ENCODE peak calls at places on chromosomes 5 and 9, in four cellular contexts. One of them, this sample, is unnamed.

GRCh38 chr9:19988281-19988680 is 199.4 kb upstream of the SLC24A2 start:
- DNase-seq in AG08395: no peak
- DNase-seq in head of caudate nucleus: peak
- DNase-seq in AG10803: no peak
- DNase-seq in this sample: no peak

GRCh38 chr9:17761984-17762676 is 183.3 kb downstream of the SH3GL2 start:
- DNase-seq in AG08395: no peak
- DNase-seq in AG10803: no peak
- DNase-seq in head of caudate nucleus: no peak
- DNase-seq in this sample: no peak

GRCh38 chr5:174410716-174411512 is 313.5 kb upstream of the MSX2 start:
- DNase-seq in AG08395: no peak
- DNase-seq in AG10803: no peak
- DNase-seq in head of caudate nucleus: no peak
- DNase-seq in this sample: no peak

GRCh38 chr5:112584781-112585180 is 152.9 kb upstream of the APC start:
- DNase-seq in AG08395: no peak
- DNase-seq in head of caudate nucleus: no peak
- DNase-seq in AG10803: no peak
- DNase-seq in this sample: no peak

GRCh38 chr9:3526903-3527652 is 1.3 kb upstream of the RFX3 start:
- DNase-seq in head of caudate nucleus: peak
- DNase-seq in AG10803: peak
- DNase-seq in AG08395: no peak
- DNase-seq in this sample: no peak

GRCh38 chr5:56487528-56488115 is 254.5 kb upstream of the ANKRD55 start:
- DNase-seq in AG10803: no peak
- DNase-seq in head of caudate nucleus: no peak
- DNase-seq in AG08395: no peak
- DNase-seq in this sample: no peak

GRCh38 chr9:133275105-133276000 is at the start of gene ABO:
- DNase-seq in AG08395: no peak
- DNase-seq in AG10803: no peak
- DNase-seq in head of caudate nucleus: no peak
- DNase-seq in this sample: no peak

GRCh38 chr5:31952034-31952433 is 222.1 kb downstream of the GOLPH3 start:
- DNase-seq in AG10803: peak
- DNase-seq in head of caudate nucleus: no peak
- DNase-seq in AG08395: no peak
- DNase-seq in this sample: no peak

GRCh38 chr9:104958756-104959155 is 30.8 kb upstream of the ABCA1 start:
- DNase-seq in head of caudate nucleus: no peak
- DNase-seq in AG10803: no peak
- DNase-seq in AG08395: no peak
- DNase-seq in this sample: no peak

GRCh38 chr9:23746317-23746716 is 79.7 kb downstream of the ELAVL2 start:
- DNase-seq in AG10803: no peak
- DNase-seq in head of caudate nucleus: no peak
- DNase-seq in AG08395: no peak
- DNase-seq in this sample: no peak

GRCh38 chr5:143437666-143438273 is 34.3 kb upstream of the NR3C1 start:
- DNase-seq in head of caudate nucleus: no peak
- DNase-seq in AG08395: no peak
- DNase-seq in AG10803: no peak
- DNase-seq in this sample: no peak

GRCh38 chr9:77488439-77489126 is 159.5 kb downstream of the GNA14 start:
- DNase-seq in head of caudate nucleus: no peak
- DNase-seq in AG10803: peak
- DNase-seq in AG08395: peak
- DNase-seq in this sample: no peak

GRCh38 chr5:42982107-42982622 is 58.0 kb downstream of the ANXA2R start:
- DNase-seq in AG08395: no peak
- DNase-seq in head of caudate nucleus: no peak
- DNase-seq in AG10803: no peak
- DNase-seq in this sample: no peak

GRCh38 chr9:116868212-116868611 is 181.1 kb downstream of the TRIM32 start:
- DNase-seq in AG08395: no peak
- DNase-seq in AG10803: no peak
- DNase-seq in head of caudate nucleus: no peak
- DNase-seq in this sample: no peak

GRCh38 chr5:135569755-135570452 is 8.9 kb downstream of the CXCL14 start:
- DNase-seq in AG08395: peak
- DNase-seq in AG10803: peak
- DNase-seq in head of caudate nucleus: no peak
- DNase-seq in this sample: no peak

GRCh38 chr9:136840140-136840876 is 2.0 kb upstream of the AJM1 start:
- DNase-seq in AG08395: no peak
- DNase-seq in head of caudate nucleus: no peak
- DNase-seq in AG10803: no peak
- DNase-seq in this sample: no peak

GRCh38 chr5:127785098-127785927 is 82.1 kb downstream of the CCDC192 start:
- DNase-seq in AG08395: peak
- DNase-seq in head of caudate nucleus: no peak
- DNase-seq in AG10803: peak
- DNase-seq in this sample: no peak

This sample was measured in GM04504.